ENCODE peak calls at places on chromosomes 11 and 22, in seven cellular contexts. S is body of pancreas, Y is K562, U is left ventricle myocardium inferior, I is kidney, C is RWPE2, R is right lobe of liver. D is an unnamed sample.

GRCh38 chr11:69035150-69035958 is 13.4 kb upstream of the TPCN2 start:
- DNase-seq in S (no peak), Y (no peak), U (no peak), I (no peak), C (no peak), R (no peak), D (no peak)

GRCh38 chr22:37239336-37240239 is 4.5 kb downstream of the RAC2 start:
- DNase-seq in S (no peak), Y (no peak), U (no peak), I (no peak), C (peak), R (no peak), D (peak)

GRCh38 chr11:115706735-115707134 is 202.5 kb upstream of the CADM1 start:
- DNase-seq in S (no peak), Y (no peak), U (no peak), I (no peak), C (no peak), R (no peak), D (no peak)

GRCh38 chr22:17939011-17939410 is 85.3 kb downstream of the MICAL3 start:
- DNase-seq in S (no peak), Y (no peak), U (no peak), I (no peak), C (no peak), R (no peak), D (no peak)

GRCh38 chr11:121589946-121590537 is 137.3 kb upstream of the SORL1-AS1 start:
- DNase-seq in S (no peak), Y (no peak), U (no peak), I (no peak), C (no peak), R (no peak), D (no peak)

GRCh38 chr11:68353669-68354068 is 41.3 kb downstream of the LRP5 start:
- DNase-seq in S (no peak), Y (no peak), U (no peak), I (no peak), C (no peak), R (no peak), D (no peak)

GRCh38 chr11:29328961-29329441 is 687.8 kb downstream of the KCNA4 start:
- DNase-seq in S (no peak), Y (no peak), U (no peak), I (no peak), C (peak), R (no peak), D (no peak)

GRCh38 chr11:23569547-23569946 is 709.3 kb upstream of the CCDC179 start:
- DNase-seq in S (no peak), Y (no peak), U (no peak), I (no peak), C (no peak), R (no peak), D (no peak)

GRCh38 chr11:121870202-121871045 is 245.6 kb downstream of the BLID start:
- DNase-seq in S (peak), Y (no peak), U (no peak), I (no peak), C (no peak), R (no peak), D (no peak)

GRCh38 chr11:76233936-76234703 is 27.8 kb upstream of the WNT11 start:
- DNase-seq in S (peak), Y (peak), U (peak), I (peak), C (no peak), R (no peak), D (peak)

GRCh38 chr22:41347066-41347859 is 34.5 kb upstream of the TEF start:
- DNase-seq in S (peak), Y (no peak), U (peak), I (no peak), C (peak), R (peak), D (no peak)

GRCh38 chr11:94068764-94069163 is 47.6 kb downstream of the HEPHL1 start:
- DNase-seq in S (no peak), Y (no peak), U (no peak), I (no peak), C (no peak), R (no peak), D (no peak)

GRCh38 chr11:80698646-80699045 is 1257.8 kb upstream of the TENM4 start:
- DNase-seq in S (no peak), Y (no peak), U (no peak), I (no peak), C (no peak), R (no peak), D (no peak)

GRCh38 chr22:33803371-33803770 is 116.9 kb downstream of the LARGE1 start:
- DNase-seq in S (peak), Y (no peak), U (no peak), I (no peak), C (no peak), R (no peak), D (no peak)

GRCh38 chr11:120183701-120184141 is 27.1 kb upstream of the OAF start:
- DNase-seq in S (no peak), Y (no peak), U (no peak), I (no peak), C (no peak), R (no peak), D (peak)

GRCh38 chr11:34343686-34344085 is 14.1 kb downstream of the ABTB2 start:
- DNase-seq in S (no peak), Y (no peak), U (no peak), I (no peak), C (no peak), R (no peak), D (no peak)

GRCh38 chr11:117985953-117986887 is at the start of gene IL10RA:
- DNase-seq in S (peak), Y (peak), U (peak), I (peak), C (no peak), R (peak), D (peak)

GRCh38 chr11:129364143-129364654 is 11.4 kb upstream of the BARX2 start:
- DNase-seq in S (peak), Y (peak), U (peak), I (peak), C (peak), R (peak), D (peak)

GRCh38 chr11:129277216-129277838 is 85.2 kb upstream of the ARHGAP32 start:
- DNase-seq in S (no peak), Y (no peak), U (no peak), I (no peak), C (no peak), R (no peak), D (no peak)

GRCh38 chr22:49052023-49052538 is 775.6 kb downstream of the BRD1 start:
- DNase-seq in S (no peak), Y (peak), U (no peak), I (peak), C (no peak), R (no peak), D (no peak)

GRCh38 chr22:16866167-16866566 is 41.0 kb upstream of the XKR3 start:
- DNase-seq in S (no peak), Y (no peak), U (no peak), I (no peak), C (no peak), R (no peak), D (no peak)

GRCh38 chr11:77580712-77581337 is 8.9 kb upstream of the AQP11 start:
- DNase-seq in S (no peak), Y (no peak), U (no peak), I (no peak), C (no peak), R (no peak), D (no peak)

GRCh38 chr11:17734986-17735822 is 623 bp downstream of the KCNC1 start:
- DNase-seq in S (peak), Y (peak), U (peak), I (peak), C (no peak), R (peak), D (peak)

GRCh38 chr11:16347928-16348685 is 8.2 kb downstream of the SOX6 start:
- DNase-seq in S (no peak), Y (no peak), U (no peak), I (no peak), C (no peak), R (no peak), D (no peak)

GRCh38 chr11:111429066-111429506 is 50.0 kb upstream of the POU2AF1 start:
- DNase-seq in S (peak), Y (peak), U (peak), I (no peak), C (no peak), R (no peak), D (no peak)

DNA sequence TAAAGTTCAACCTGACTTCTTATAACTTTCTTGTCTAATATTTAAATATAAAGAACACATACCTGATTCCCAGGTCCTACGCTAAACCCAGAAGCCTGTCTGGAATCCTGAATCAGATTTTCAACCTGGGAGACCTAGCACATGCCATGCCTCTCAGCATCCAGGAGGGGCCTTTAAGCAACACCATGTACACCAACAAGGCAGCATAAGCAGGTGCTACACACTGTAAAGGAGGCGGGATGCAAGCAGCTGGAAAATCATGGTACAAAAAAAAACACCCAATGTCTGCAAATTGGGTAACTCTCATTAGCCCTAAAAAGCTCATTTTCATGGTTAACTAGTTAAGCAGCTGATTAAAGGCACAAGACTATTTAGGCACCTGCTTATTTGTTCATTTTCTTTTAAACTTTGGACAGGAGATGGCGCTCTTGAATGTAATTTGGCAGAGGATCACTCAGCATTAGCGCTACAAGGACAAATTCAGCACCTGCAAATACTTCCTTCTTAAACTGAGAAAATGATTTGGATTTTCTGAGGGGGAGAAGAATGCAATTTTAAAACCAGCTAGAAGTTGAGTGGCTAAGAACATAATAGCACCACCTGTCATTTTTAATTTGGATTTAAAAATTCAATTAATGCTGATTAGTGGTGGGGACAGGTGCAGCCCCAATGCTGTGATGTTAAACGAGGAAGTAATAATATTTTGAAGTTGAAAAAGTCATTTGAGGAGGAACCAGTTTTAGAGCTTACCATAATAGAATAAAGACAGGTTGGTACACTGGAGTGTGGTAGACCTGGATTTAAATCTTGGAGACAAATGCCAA is 104.0 kb downstream of the FAR1 start:
- DNase-seq in S (peak), Y (peak), U (no peak), I (no peak), C (no peak), R (no peak), D (no peak)
- TF ChIP-seq CTCF in S (peak), Y (peak), U (peak), I (peak), C (peak), R (peak), D (no peak)

GRCh38 chr22:50545522-50546325 is at the start of gene KLHDC7B:
- DNase-seq in S (no peak), Y (no peak), U (no peak), I (no peak), C (no peak), R (peak), D (peak)

GRCh38 chr22:50542416-50542927 is 3.2 kb upstream of the KLHDC7B start:
- DNase-seq in S (peak), Y (no peak), U (no peak), I (no peak), C (no peak), R (peak), D (peak)

GRCh38 chr22:50544078-50544745 is 1.5 kb upstream of the KLHDC7B start:
- DNase-seq in S (peak), Y (no peak), U (peak), I (peak), C (no peak), R (peak), D (peak)

GRCh38 chr22:50546326-50547230 is 879 bp downstream of the KLHDC7B start:
- DNase-seq in S (no peak), Y (no peak), U (no peak), I (peak), C (no peak), R (peak), D (peak)

DNA sequence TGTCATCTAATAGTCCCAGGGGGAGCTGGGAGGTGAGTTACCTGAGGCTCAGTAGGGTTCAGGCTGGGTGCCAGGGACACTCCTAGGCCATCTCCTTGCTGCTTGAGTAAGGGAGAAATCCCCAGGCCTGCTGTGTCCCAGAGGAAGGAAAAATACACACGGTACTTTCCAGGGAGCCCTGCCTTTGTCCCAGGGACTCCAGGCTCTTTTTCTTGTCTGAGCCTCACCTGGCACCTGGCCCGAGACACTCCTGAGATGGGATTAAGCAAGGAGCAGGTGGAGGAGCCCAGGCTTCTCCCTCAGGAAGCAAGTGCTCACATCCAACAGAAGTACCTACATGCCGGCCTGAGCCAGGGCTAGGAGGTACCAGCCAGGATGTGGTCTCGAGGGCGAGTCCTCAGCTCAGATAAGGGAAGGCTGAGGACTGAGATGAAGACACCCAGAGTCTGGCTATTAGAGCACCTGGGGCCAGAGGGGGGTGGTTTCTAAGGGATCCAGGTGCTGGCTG is 899 bp upstream of the KLHDC7B start:
- DNase-seq in S (no peak), Y (no peak), U (no peak), I (peak), C (peak), R (peak), D (peak)
- H3K4me3 ChIP-seq in S (no peak), Y (no peak), U (no peak), I (peak), C (no peak), R (no peak), D (no peak)

GRCh38 chr22:47213571-47214230 is 451.3 kb downstream of the TBC1D22A start:
- DNase-seq in S (no peak), Y (peak), U (no peak), I (no peak), C (no peak), R (no peak), D (peak)
- TF ChIP-seq CTCF in S (peak), Y (peak), U (peak), I (peak), C (peak), R (peak), D (peak)

GRCh38 chr11:90220391-90220790 is 2.5 kb downstream of the CHORDC1 start:
- DNase-seq in S (no peak), Y (peak), U (no peak), I (no peak), C (no peak), R (no peak), D (no peak)

GRCh38 chr11:90222152-90222458 is 744 bp downstream of the CHORDC1 start:
- DNase-seq in S (no peak), Y (no peak), U (no peak), I (no peak), C (no peak), R (no peak), D (no peak)

GRCh38 chr11:90218606-90219005 is 4.2 kb downstream of the CHORDC1 start:
- DNase-seq in S (no peak), Y (no peak), U (peak), I (peak), C (no peak), R (no peak), D (no peak)

GRCh38 chr11:90216611-90217010 is 6.2 kb downstream of the CHORDC1 start:
- DNase-seq in S (no peak), Y (no peak), U (no peak), I (no peak), C (no peak), R (no peak), D (no peak)

GRCh38 chr11:90219438-90219837 is 3.4 kb downstream of the CHORDC1 start:
- DNase-seq in S (no peak), Y (no peak), U (no peak), I (no peak), C (no peak), R (no peak), D (no peak)
- H3K4me3 ChIP-seq in S (no peak), Y (no peak), U (no peak), I (no peak), C (no peak), R (no peak), D (no peak)

DNA sequence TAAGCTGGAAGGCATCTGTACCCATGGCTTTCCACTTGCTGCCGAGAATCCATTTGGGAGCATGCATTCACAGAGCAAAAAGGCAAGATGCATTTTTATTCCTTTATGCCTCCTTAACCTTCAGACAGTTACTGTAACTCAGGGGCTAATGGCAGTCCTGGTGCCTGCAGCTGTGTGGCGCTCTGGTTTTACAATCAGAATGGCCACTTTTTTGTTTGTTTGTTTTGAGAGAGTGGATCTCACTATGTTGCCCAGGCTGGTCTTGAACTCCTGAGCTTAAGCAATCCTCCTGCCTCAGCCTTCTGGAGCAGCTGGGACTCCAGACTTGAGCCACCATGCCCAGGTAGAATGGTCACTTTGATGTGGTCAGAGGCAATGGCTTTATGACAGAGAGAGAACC is 101.8 kb downstream of the NAV2 start:
- DNase-seq in S (no peak), Y (no peak), U (no peak), I (no peak), C (no peak), R (no peak), D (no peak)
- TF ChIP-seq CTCF in S (no peak), Y (peak), U (no peak), I (no peak), C (no peak), R (no peak), D (no peak)

DNA sequence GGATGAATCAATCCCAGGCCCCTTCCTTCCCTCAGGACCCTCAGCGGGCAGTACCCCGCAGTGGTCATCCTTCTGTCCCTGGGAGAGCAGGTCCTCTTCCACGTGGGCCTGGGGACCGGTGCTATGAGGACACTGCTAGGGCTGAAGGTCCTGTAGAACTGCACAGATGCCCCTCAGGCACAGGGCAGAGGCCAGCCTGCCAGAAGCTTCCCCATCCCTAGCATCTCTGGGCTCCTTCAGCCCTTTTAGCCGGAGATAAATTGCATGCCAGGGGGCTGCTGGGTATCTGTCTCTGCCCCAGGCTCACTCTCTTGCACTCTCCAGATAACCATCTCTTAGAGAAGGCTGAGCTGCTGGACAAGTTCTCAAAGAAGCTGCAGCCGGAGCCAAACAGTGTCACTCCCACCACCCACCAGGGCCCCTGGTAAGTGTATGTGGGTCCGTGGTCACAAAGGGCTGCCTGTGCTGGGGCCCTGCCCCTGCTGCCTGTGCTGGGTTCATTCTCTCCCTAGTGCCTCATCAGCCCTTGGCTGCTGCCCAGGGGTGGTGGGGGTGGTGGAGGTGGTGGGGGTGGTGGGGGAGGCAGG is 2.3 kb downstream of the ATG16L2 start:
- DNase-seq in S (no peak), Y (no peak), U (no peak), I (no peak), C (no peak), R (peak), D (peak)
- H3K4me3 ChIP-seq in S (no peak), Y (no peak), U (peak), I (no peak), C (no peak), R (no peak), D (peak)

DNA sequence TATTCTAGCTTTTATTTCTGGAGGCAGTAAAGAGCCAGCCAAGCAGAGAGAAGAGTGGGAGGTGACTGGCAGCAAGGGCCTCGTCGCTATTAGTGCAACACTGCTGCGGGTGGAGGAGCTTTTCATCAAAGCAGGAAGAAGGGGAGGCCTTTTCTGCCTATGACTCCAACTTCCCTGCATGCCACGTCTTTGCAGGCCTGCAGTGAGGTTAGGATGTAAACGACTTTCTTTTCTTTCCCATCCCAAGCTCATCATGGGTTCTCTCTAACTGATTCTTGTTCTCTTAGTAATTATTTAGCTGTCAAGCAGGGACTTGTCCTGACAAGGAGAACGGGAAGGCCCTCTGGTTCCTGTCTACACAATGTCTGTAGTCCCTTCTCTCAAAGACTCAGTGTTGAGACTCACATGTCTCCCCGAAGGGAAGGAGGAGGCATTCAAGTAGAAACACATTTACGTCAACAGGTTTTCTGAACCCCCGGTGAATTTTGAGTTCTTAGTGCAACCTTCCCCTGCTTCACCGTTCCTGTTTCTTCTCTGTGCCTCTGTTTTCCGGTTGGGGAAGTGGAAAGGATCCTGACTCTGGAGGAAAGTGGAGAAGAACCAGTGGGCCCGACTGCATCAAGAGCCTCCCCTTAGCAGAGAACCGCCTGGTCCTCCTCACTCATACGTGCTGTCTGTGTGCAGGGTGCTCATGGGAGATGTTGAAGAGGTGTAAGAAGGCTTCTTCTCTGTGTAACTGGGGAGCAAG is 56.9 kb downstream of the PACS1 start:
- DNase-seq in S (peak), Y (no peak), U (peak), I (peak), C (no peak), R (no peak), D (peak)
- TF ChIP-seq CTCF in S (no peak), Y (peak), U (no peak), I (no peak), C (no peak), R (no peak), D (no peak)

GRCh38 chr11:3866836-3867208 is 11.4 kb downstream of the STIM1 start:
- DNase-seq in S (no peak), Y (no peak), U (no peak), I (no peak), C (no peak), R (no peak), D (no peak)

GRCh38 chr11:3865388-3866193 is 10.1 kb downstream of the STIM1 start:
- DNase-seq in S (no peak), Y (peak), U (no peak), I (no peak), C (no peak), R (no peak), D (no peak)

GRCh38 chr11:3861698-3862097 is 6.2 kb downstream of the STIM1 start:
- DNase-seq in S (no peak), Y (no peak), U (no peak), I (no peak), C (no peak), R (no peak), D (no peak)

GRCh38 chr11:3866206-3866605 is 10.7 kb downstream of the STIM1 start:
- DNase-seq in S (peak), Y (peak), U (peak), I (no peak), C (no peak), R (peak), D (peak)

GRCh38 chr11:3867209-3868071 is 12.0 kb downstream of the STIM1 start:
- DNase-seq in S (peak), Y (peak), U (peak), I (no peak), C (no peak), R (no peak), D (no peak)
- H3K4me3 ChIP-seq in S (no peak), Y (no peak), U (peak), I (no peak), C (no peak), R (no peak), D (no peak)